ENCODE peak calls at places on chromosomes 2 and 18, in seven cellular contexts. U, R, B, G, K, D and M are unnamed samples.

GRCh38 chr18:70636991-70637390 is 348.1 kb downstream of the SOCS6 start:
- DNase-seq in U (no peak), R (no peak), B (no peak), G (no peak), K (no peak), D (no peak), M (no peak)

GRCh38 chr2:128710770-128711169 is 392.1 kb upstream of the HS6ST1 start:
- DNase-seq in U (no peak), R (no peak), B (no peak), G (no peak), K (no peak), D (no peak), M (no peak)

GRCh38 chr2:15660491-15661294 is 69.0 kb downstream of the DDX1 start:
- DNase-seq in U (no peak), R (no peak), B (no peak), G (no peak), K (no peak), D (no peak), M (no peak)

GRCh38 chr2:20553580-20553979 is 97.3 kb downstream of the HS1BP3 start:
- DNase-seq in U (no peak), R (no peak), B (no peak), G (no peak), K (no peak), D (no peak), M (no peak)

GRCh38 chr2:62539892-62540785 is 34.1 kb upstream of the TMEM17 start:
- DNase-seq in U (no peak), R (no peak), B (no peak), G (no peak), K (no peak), D (no peak), M (no peak)

GRCh38 chr2:55961318-55961911 is 37.8 kb upstream of the EFEMP1 start:
- DNase-seq in U (no peak), R (no peak), B (peak; percentile 5), G (peak; percentile 62), K (peak; percentile 21), D (no peak), M (no peak)

GRCh38 chr2:74911061-74911460 is 47.4 kb upstream of the POLE4 start:
- DNase-seq in U (no peak), R (no peak), B (no peak), G (no peak), K (no peak), D (no peak), M (no peak)

GRCh38 chr2:168849610-168850009 is 40.6 kb downstream of the SPC25 start:
- DNase-seq in U (no peak), R (no peak), B (peak; percentile 6), G (no peak), K (no peak), D (no peak), M (peak; percentile 69)

GRCh38 chr2:127054996-127055785 is 51.8 kb downstream of the BIN1 start:
- DNase-seq in U (no peak), R (peak; percentile 76), B (no peak), G (no peak), K (no peak), D (peak; percentile 70), M (no peak)

GRCh38 chr2:166333809-166334208 is 41.9 kb downstream of the SCN9A start:
- DNase-seq in U (no peak), R (no peak), B (no peak), G (no peak), K (no peak), D (no peak), M (no peak)

GRCh38 chr18:79644006-79644665 is 35.5 kb upstream of the CTDP1 start:
- DNase-seq in U (peak; percentile 54), R (peak; percentile 91), B (no peak), G (peak; percentile 54), K (no peak), D (peak; percentile 87), M (peak; percentile 94)

GRCh38 chr2:148447877-148448276 is 196.7 kb upstream of the EPC2 start:
- DNase-seq in U (no peak), R (no peak), B (no peak), G (no peak), K (no peak), D (no peak), M (no peak)

GRCh38 chr2:14907014-14907612 is 274.6 kb downstream of the LRATD1 start:
- DNase-seq in U (no peak), R (no peak), B (no peak), G (no peak), K (no peak), D (no peak), M (peak; percentile 53)

GRCh38 chr2:173590278-173590811 is 235.7 kb downstream of the CDCA7 start:
- DNase-seq in U (no peak), R (no peak), B (no peak), G (peak; percentile 92), K (peak; percentile 82), D (no peak), M (no peak)

GRCh38 chr2:10220516-10221391 is 82.0 kb upstream of the HPCAL1 start:
- DNase-seq in U (no peak), R (peak; percentile 66), B (no peak), G (peak; percentile 31), K (peak; percentile 59), D (peak; percentile 59), M (no peak)

GRCh38 chr2:214471990-214472389 is 61.1 kb downstream of the VWC2L start:
- DNase-seq in U (no peak), R (no peak), B (no peak), G (no peak), K (no peak), D (no peak), M (no peak)

GRCh38 chr2:109647636-109648035 is 33.5 kb downstream of the SOWAHC start:
- DNase-seq in U (no peak), R (no peak), B (no peak), G (no peak), K (no peak), D (no peak), M (no peak)

GRCh38 chr2:104859310-104860130 is 5.6 kb downstream of the POU3F3 start:
- DNase-seq in U (no peak), R (no peak), B (no peak), G (no peak), K (no peak), D (no peak), M (no peak)

GRCh38 chr2:234555616-234556249 is 58.9 kb upstream of the ARL4C start:
- DNase-seq in U (no peak), R (no peak), B (no peak), G (no peak), K (no peak), D (peak; percentile 39), M (no peak)

DNA sequence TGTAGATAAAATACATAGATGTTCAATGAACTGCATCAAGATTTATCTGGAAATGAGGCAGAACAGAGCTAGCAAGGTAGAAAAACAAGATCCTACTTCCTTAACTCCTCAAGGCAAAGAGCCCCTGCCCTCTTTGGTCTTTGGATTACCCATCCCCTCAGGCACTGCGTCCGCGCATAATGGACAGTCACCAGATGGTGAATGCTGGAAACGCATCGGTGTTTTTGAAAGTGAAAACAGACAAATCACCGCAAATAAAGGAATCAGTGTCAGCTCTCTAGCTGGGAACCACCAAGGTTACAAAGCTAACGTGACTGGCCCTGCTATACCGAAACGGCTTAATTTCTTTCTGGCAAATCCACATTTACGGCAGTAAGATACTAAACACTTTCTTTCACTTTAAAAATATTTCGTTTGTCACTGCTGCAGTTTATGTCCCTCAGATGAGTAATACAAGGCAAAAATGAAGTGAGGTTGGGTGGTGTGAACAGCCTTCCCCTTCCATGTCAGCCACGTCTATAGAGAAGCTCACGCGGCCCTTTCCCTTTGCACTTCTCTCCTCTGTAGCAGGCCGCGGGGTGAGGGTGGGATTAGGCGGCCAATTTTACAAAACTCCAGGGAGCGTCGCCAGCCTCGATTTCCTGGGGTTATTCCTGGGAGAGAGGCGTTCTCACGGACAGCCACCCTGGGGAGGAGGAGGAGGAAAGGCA is 620 bp upstream of the GALR1 start:
- DNase-seq in U (no peak), R (no peak), B (no peak), G (no peak), K (no peak), D (no peak), M (no peak)
- H3K4me3 ChIP-seq in U (no peak overlapping the region), R (peak overlapping the region; percentile 33), B (no peak overlapping the region), G (peak overlapping the region; percentile 19), K (peak overlapping the region; percentile 32), D (peak overlapping the region; percentile 12), M (peak overlapping the region; percentile 72)

GRCh38 chr18:55579471-55579870 is 8.5 kb downstream of the TCF4 start:
- DNase-seq in U (no peak), R (no peak), B (no peak), G (no peak), K (no peak), D (no peak), M (no peak)
- H3K4me3 ChIP-seq in U (no peak overlapping the region), R (no peak overlapping the region), B (no peak overlapping the region), G (no peak overlapping the region), K (no peak overlapping the region), D (no peak overlapping the region), M (no peak overlapping the region)

GRCh38 chr2:238238311-238238765 is 1.5 kb downstream of the HES6 start:
- DNase-seq in U (no peak), R (peak; percentile 59), B (no peak), G (no peak), K (no peak), D (no peak), M (no peak)

GRCh38 chr2:238237441-238237840 is 2.4 kb downstream of the HES6 start:
- DNase-seq in U (no peak), R (peak; percentile 58), B (no peak), G (no peak), K (no peak), D (no peak), M (no peak)

GRCh38 chr2:238239552-238239871 is 326 bp downstream of the HES6 start:
- DNase-seq in U (no peak), R (no peak), B (no peak), G (no peak), K (no peak), D (no peak), M (no peak)

GRCh38 chr2:238239872-238240760 is at the start of gene HES6:
- DNase-seq in U (peak; percentile 74), R (peak; percentile 95), B (no peak), G (peak; percentile 82), K (peak; percentile 39), D (peak; percentile 96), M (peak; percentile 95)

DNA sequence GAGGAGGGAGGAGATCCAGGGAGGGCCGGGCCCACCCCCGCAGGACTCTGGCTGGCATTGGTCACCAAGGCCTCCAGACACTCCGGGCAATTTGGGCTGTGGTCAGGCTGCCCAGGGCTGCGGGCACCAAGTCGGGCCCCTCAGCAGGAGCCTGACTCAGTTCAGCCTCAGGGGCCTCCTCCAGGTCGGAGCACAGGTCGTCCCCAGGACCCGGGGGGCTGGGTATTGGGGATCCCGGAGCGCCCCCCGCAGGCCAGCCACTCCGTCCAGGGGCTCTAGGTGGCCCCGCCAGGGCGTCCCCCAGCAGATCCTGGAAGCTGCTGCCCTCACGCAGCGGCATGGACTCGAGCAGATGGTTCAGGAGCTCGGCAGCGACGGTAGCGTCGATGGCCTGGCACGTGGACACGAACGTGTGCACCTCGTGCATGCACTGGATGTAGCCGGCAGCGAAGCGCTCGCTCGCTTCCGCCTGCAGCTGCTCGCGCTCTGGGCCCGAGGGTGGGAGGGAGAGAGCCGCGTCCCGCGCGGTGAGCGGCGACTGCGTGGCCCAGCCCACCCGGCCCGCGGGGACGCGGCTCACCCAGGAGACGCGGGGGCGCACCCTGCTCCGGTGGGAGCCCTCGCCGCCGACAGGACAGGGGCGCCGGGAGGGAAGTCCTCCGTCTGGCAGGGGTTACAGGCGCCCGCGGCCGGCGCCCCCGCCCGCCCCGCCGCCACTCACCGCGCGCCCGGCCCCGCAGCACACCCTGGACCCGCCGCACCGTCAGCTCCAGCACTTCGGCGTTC is 879 bp downstream of the HES6 start:
- DNase-seq in U (peak; percentile 48), R (peak; percentile 90), B (no peak), G (no peak), K (no peak), D (peak; percentile 88), M (peak; percentile 71)
- H3K4me3 ChIP-seq in U (no peak overlapping the region), R (peak overlapping the region; percentile 77), B (peak overlapping the region; percentile 90), G (peak overlapping the region; percentile 86), K (peak overlapping the region; percentile 64), D (peak overlapping the region; percentile 58), M (no peak overlapping the region)

GRCh38 chr2:48248251-48248933 is 281.6 kb upstream of the STON1 start:
- DNase-seq in U (no peak), R (no peak), B (no peak), G (peak; percentile 87), K (peak; percentile 85), D (no peak), M (peak; percentile 64)
- H3K4me3 ChIP-seq in U (no peak overlapping the region), R (no peak overlapping the region), B (no peak overlapping the region), G (no peak overlapping the region), K (no peak overlapping the region), D (no peak overlapping the region), M (no peak overlapping the region)